ENCODE peak calls at places on chromosome 15, in nine cellular contexts. D is astrocyte; W is CD8-positive, alpha-beta T cell; A is ovary; O is SK-N-SH; F is pancreas; Y is lower lobe of right lung; H is PC-9; Z is A673. P is an unnamed sample. For H3K36me3, the result is how much of the 10 kb centered on the place peaks cover.

GRCh38 chr15:72342385-72342784 is 22.4 kb upstream of the CELF6 start:
- DNase-seq in Y (no peak), O (peak), H (no peak), W (peak), Z (peak), A (no peak), D (no peak), F (no peak), P (no peak)

GRCh38 chr15:70164156-70164900 is 66.6 kb upstream of the TLE3 start:
- DNase-seq in H (no peak), W (no peak), A (no peak), Z (no peak), Y (no peak), F (no peak), D (no peak), O (no peak), P (no peak)

GRCh38 chr15:87764461-87765236 is 491.9 kb downstream of the NTRK3 start:
- DNase-seq in A (no peak), O (peak), H (no peak), Z (peak), W (no peak), F (no peak), D (peak), Y (no peak), P (no peak)

GRCh38 chr15:94607176-94607654 is 375.9 kb downstream of the MCTP2 start:
- DNase-seq in Z (peak), W (no peak), Y (no peak), F (no peak), O (no peak), H (no peak), D (no peak), A (peak), P (no peak)

GRCh38 chr15:90851114-90851513 is 17.3 kb upstream of the FURIN start:
- DNase-seq in F (no peak), O (no peak), Y (no peak), W (peak), A (no peak), D (no peak), H (no peak), Z (no peak), P (no peak)

GRCh38 chr15:51051776-51052175 is 42.9 kb downstream of the TNFAIP8L3 start:
- DNase-seq in D (peak), F (no peak), O (no peak), W (no peak), Y (no peak), Z (peak), A (no peak), H (no peak), P (no peak)

GRCh38 chr15:48631191-48631770 is 14.2 kb downstream of the FBN1 start:
- DNase-seq in D (no peak), Y (no peak), Z (peak), W (no peak), A (no peak), O (no peak), H (no peak), F (no peak), P (no peak)

GRCh38 chr15:48096813-48097212 is 24.0 kb upstream of the SLC24A5 start:
- DNase-seq in F (no peak), Y (no peak), O (no peak), H (no peak), A (no peak), W (no peak), Z (no peak), D (peak), P (peak)

GRCh38 chr15:66864871-66865281 is 162.8 kb downstream of the SMAD6 start:
- DNase-seq in F (no peak), Z (no peak), W (no peak), H (no peak), O (no peak), Y (no peak), A (no peak), D (no peak), P (no peak)

GRCh38 chr15:69315402-69316110 is 16.8 kb downstream of the PAQR5 start:
- DNase-seq in D (no peak), F (no peak), O (peak), H (no peak), W (no peak), Y (no peak), Z (no peak), A (no peak), P (no peak)

GRCh38 chr15:92003515-92004067 is 150.1 kb downstream of the SLCO3A1 start:
- DNase-seq in W (no peak), Y (no peak), A (no peak), Z (no peak), H (no peak), D (no peak), F (no peak), O (no peak), P (no peak)

GRCh38 chr15:65278480-65278879 is 8.2 kb downstream of the PARP16 start:
- DNase-seq in W (no peak), D (no peak), H (no peak), O (no peak), Y (no peak), A (no peak), Z (no peak), F (no peak), P (no peak)

GRCh38 chr15:50939911-50940310 is 31.4 kb downstream of the AP4E1 start:
- DNase-seq in Y (no peak), D (peak), A (no peak), O (no peak), F (no peak), W (no peak), Z (no peak), H (no peak), P (no peak)

GRCh38 chr15:87599616-87600015 is 656.9 kb downstream of the NTRK3 start:
- DNase-seq in Y (no peak), A (no peak), D (peak), W (no peak), Z (no peak), F (no peak), H (no peak), O (no peak), P (no peak)

GRCh38 chr15:74470631-74471396 is 9.9 kb upstream of the UBL7 start:
- DNase-seq in W (no peak), A (no peak), O (no peak), Z (no peak), Y (no peak), H (no peak), F (no peak), D (no peak), P (no peak)

GRCh38 chr15:90553248-90553745 is 23.6 kb downstream of the CRTC3 start:
- DNase-seq in D (peak), Z (peak), Y (no peak), A (no peak), F (no peak), W (no peak), O (no peak), H (no peak), P (peak)

GRCh38 chr15:55289011-55289572 is 521 bp downstream of the RAB27A start:
- DNase-seq in W (peak), O (no peak), H (peak), F (no peak), Z (no peak), D (peak), Y (peak), A (peak), P (no peak)

GRCh38 chr15:89374116-89375004 is 39.7 kb upstream of the POLG start:
- DNase-seq in D (no peak), F (no peak), H (no peak), O (no peak), Z (no peak), W (no peak), A (no peak), Y (no peak), P (no peak)

GRCh38 chr15:46416544-46416943 is 781.7 kb downstream of the SQOR start:
- DNase-seq in A (no peak), F (no peak), H (no peak), Z (peak), O (no peak), W (no peak), D (no peak), Y (no peak), P (no peak)

GRCh38 chr15:66901336-66902100 is 163.9 kb upstream of the SMAD3 start:
- DNase-seq in O (no peak), A (no peak), H (no peak), Z (no peak), D (peak), W (no peak), F (no peak), Y (no peak), P (no peak)

GRCh38 chr15:47794266-47794914 is 77.1 kb downstream of the SEMA6D start:
- DNase-seq in O (no peak), H (no peak), F (no peak), Z (no peak), D (no peak), W (no peak), A (no peak), Y (no peak), P (no peak)

GRCh38 chr15:48571510-48571909 is 74.0 kb downstream of the FBN1 start:
- DNase-seq in Y (no peak), O (no peak), Z (no peak), W (no peak), H (no peak), A (no peak), F (no peak), D (no peak), P (no peak)

GRCh38 chr15:37109952-37110630 is 9.7 kb upstream of the MEIS2 start:
- DNase-seq in H (no peak), F (peak), A (no peak), Y (no peak), W (no peak), Z (peak), O (peak), D (no peak), P (no peak)

GRCh38 chr15:42858540-42858939 is 62.0 kb downstream of the TTBK2 start:
- DNase-seq in H (peak), D (no peak), W (no peak), F (no peak), O (no peak), Z (no peak), Y (no peak), A (no peak), P (no peak)

GRCh38 chr15:61228025-61228901 is 839 bp downstream of the RORA start:
- DNase-seq in F (peak), A (peak), Y (peak), O (peak), Z (peak), D (peak), W (no peak), H (no peak), P (no peak)

GRCh38 chr15:61222010-61222409 is 7.1 kb downstream of the RORA start:
- DNase-seq in W (no peak), Z (no peak), F (no peak), A (no peak), O (no peak), D (no peak), Y (no peak), H (no peak), P (no peak)

GRCh38 chr15:61232266-61232665 is 3.2 kb upstream of the RORA start:
- DNase-seq in Z (no peak), F (no peak), A (no peak), O (no peak), Y (no peak), W (no peak), D (no peak), H (no peak), P (no peak)

GRCh38 chr15:61226313-61227250 is 2.5 kb downstream of the RORA start:
- DNase-seq in Z (no peak), F (no peak), D (no peak), H (no peak), A (no peak), W (no peak), Y (no peak), O (no peak), P (no peak)

GRCh38 chr15:61227269-61228024 is 1.7 kb downstream of the RORA start:
- DNase-seq in W (no peak), O (peak), Z (peak), Y (no peak), H (peak), F (peak), A (peak), D (peak), P (no peak)
- H3K4me3 ChIP-seq in W (no peak), O (peak), Z (peak), Y (peak), H (peak), F (peak), A (peak), D (peak), P (peak)

DNA sequence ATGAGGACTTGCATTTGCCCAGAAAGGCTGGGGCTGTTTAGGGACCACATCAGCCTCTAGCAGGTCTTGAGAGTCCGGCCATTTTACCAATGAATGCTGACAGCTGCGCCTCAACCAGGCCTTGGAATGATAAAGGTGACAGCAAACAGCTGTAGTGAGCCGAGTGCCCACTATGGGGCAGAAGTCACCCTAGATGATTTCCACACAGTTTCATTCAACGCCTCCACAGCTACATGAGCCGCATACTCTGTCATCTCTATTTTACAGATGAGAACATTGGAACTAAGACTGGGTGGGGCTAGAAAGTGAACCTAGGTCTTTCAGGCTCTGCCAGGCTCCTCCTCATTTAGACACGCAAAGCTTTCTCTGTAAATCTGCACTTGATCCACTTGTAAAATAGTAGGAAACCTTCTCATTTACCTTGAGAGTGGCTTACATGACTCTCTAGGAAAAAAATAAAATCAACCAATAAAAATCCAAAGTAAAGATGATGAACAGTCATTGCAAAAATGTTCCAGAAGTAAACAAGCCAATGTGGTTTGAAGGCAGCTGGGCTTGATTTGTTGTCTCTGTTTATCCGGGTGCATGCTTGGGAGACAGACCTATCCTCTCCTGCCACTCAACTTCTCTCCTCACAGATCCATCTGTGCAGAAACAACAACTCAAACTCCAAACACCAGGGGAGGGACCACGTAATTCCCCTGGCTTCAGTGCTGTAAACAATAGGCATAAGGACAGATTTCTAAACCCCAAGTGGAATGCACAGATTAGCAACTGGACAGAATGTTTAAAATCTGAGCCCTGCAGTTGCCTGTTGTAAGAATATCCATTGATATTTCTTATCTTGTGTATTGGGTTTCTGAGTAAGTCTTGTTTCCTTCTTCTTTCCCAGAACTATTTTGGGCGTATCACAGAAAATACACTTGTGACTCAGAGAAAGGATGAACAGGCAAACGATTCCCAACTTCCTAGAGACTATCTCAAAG is 31.5 kb upstream of the LDHAL6B start:
- DNase-seq in D (peak), H (peak), Z (peak), W (no peak), O (peak), F (no peak), Y (peak), A (peak), P (no peak)
- TF ChIP-seq CTCF in D (peak), H (peak), Z (peak), W (no peak), O (peak), F (no peak), Y (peak), A (peak), P (peak)

GRCh38 chr15:41263891-41264351 is 32.9 kb downstream of the CHP1 start:
- DNase-seq in D (peak), Z (peak), Y (no peak), A (no peak), F (no peak), O (no peak), W (no peak), H (no peak), P (no peak)
- H3K36me3 ChIP-seq in D (under half), Z (under half), Y (half or more), A (under half), F (under half), O (under half), W (under half), H (under half), P (under half)

DNA sequence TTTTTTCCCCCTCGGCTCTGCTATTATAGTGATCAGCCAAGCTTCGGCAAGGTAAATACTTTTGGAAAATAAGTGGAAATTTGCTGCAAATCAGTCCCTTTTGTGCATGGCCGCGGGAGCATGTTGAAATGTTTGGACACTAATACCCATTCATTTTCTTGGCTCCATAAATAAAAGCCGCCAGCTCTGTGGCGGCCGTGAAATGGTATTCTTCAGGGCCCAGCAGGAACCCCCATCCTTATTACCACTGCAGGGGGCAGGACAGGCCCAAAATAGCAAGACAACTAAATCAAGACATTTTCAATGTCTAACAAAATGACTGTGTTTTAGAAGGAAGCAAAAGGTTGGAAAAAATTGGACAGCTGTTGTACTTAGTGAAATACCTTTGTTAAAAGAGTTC is 362.3 kb downstream of the NR2F2 start:
- DNase-seq in F (no peak), O (no peak), Y (no peak), D (no peak), Z (peak), W (no peak), A (no peak), H (no peak), P (no peak)
- H3K4me3 ChIP-seq in F (no peak), O (no peak), Y (no peak), D (no peak), Z (peak), W (no peak), A (no peak), H (no peak), P (no peak)

DNA sequence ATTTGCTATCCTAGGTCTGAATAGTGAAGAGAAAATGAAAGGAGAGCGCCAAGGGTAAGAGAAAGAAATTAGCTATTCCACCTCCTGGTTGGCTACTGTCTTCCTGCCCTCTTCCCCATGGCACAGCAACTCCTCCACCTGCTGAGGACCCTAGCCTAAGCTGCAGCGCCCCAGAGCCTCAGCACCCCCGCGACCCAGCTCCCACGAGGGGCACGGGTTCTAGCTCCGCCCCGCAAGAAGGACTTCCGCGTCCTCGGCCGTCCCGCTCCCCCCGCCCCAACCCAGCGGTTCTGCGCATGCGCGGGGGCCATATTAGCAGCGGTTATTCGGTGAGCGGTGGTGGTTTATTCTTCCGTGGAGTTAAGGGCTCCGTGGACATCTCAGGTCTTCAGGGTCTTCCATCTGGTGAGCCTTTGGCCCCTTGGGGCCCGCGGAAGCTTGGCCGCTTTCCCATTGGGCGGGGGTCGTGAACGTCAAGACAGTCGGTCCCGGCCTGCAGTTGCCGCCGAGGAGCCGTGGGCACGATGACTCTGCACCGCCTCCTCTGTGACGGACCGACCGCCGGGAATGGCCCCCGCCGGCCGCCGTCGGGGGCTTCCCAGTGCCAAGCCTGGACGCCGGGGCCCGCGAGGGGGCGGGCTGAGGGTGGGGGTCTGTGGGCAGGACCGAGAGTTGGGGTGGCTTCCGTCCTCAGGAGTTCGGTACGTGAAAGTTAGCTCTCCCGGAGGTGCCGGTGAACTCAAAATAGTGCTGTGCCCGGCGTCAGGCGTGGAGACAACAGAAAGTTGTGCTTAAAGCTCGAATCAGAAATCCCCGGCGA is at the start of gene PSMA4:
- DNase-seq in W (peak), Z (peak), O (peak), D (peak), F (peak), H (peak), A (peak), Y (peak), P (peak)
- TF ChIP-seq CTCF in W (no peak), Z (no peak), O (peak), D (no peak), F (no peak), H (no peak), A (no peak), Y (peak), P (peak)

GRCh38 chr15:85730001-85730820 is 64.5 kb downstream of the KLHL25 start:
- DNase-seq in O (peak), D (peak), Y (no peak), Z (peak), W (no peak), F (no peak), H (peak), A (no peak), P (no peak)
- H3K36me3 ChIP-seq in O (half or more), D (under half), Y (half or more), Z (under half), W (under half), F (half or more), H (under half), A (under half), P (under half)

GRCh38 chr15:41493902-41494189 is 172 bp downstream of the ITPKA start:
- DNase-seq in D (no peak), Y (no peak), Z (no peak), F (no peak), H (no peak), A (no peak), W (no peak), O (no peak), P (no peak)

GRCh38 chr15:41493205-41493901 is at the start of gene ITPKA:
- DNase-seq in H (peak), D (peak), Z (peak), Y (peak), A (peak), F (peak), W (peak), O (peak), P (no peak)

GRCh38 chr15:41495736-41496599 is 2.3 kb downstream of the ITPKA start:
- DNase-seq in Y (no peak), W (no peak), D (no peak), Z (no peak), H (no peak), F (peak), A (no peak), O (peak), P (no peak)

GRCh38 chr15:41494190-41494921 is 682 bp downstream of the ITPKA start:
- DNase-seq in O (peak), H (peak), A (no peak), F (peak), D (no peak), Y (peak), W (peak), Z (peak), P (no peak)

GRCh38 chr15:41494922-41495735 is 1.5 kb downstream of the ITPKA start:
- DNase-seq in F (peak), H (no peak), W (peak), Z (no peak), O (no peak), D (no peak), A (no peak), Y (peak), P (no peak)
- H3K4me3 ChIP-seq in F (no peak), H (no peak), W (peak), Z (peak), O (no peak), D (no peak), A (peak), Y (peak), P (peak)

DNA sequence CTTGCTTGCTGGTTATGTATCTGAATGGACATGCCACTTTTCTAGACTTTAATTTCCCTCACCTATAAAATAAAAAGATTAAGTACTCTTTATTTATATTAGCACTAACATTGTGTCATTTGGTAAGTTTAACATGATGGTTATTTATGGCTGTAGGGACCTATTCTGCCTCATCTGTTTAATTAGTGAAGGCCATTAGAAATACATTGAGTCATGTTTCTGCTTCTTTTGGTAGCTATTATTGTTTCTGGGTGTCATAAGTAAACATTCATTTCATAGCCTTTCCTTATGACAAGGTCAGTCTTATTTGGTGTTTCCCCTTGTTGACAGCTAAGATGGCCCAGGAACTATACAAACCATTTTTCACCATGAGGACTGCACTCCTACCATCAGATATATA is 39.4 kb downstream of the SRP14 start:
- DNase-seq in O (no peak), Z (no peak), D (no peak), H (no peak), F (no peak), W (no peak), Y (no peak), A (no peak), P (no peak)
- TF ChIP-seq CTCF in O (no peak), Z (no peak), D (no peak), H (no peak), F (no peak), W (no peak), Y (no peak), A (no peak), P (no peak)

GRCh38 chr15:83018477-83018876 is 7.0 kb upstream of the C15orf40 start:
- DNase-seq in A (no peak), D (no peak), H (no peak), Y (no peak), O (no peak), F (no peak), W (no peak), Z (no peak), P (no peak)
- H3K36me3 ChIP-seq in A (under half), D (under half), H (under half), Y (half or more), O (under half), F (under half), W (under half), Z (under half), P (under half)

P was measured in BJ.